ENCODE peak calls at places on chromosomes 2 and 18, in seven cellular contexts. D is PC-3, L is fibroblast of pulmonary artery, P is WTC11, V is A549, O is cardiac fibroblast, F is tibial artery. Q is an unnamed sample.

GRCh38 chr2:210663574-210663973 is 107.2 kb downstream of the CPS1 start:
- DNase-seq in F (no peak), L (peak), V (no peak), P (no peak), D (peak), O (peak), Q (no peak)

GRCh38 chr2:113823729-113824595 is 65.9 kb upstream of the ACTR3 start:
- DNase-seq in L (no peak), P (no peak), F (no peak), D (no peak), O (no peak), V (no peak), Q (no peak)

GRCh38 chr2:37896319-37896718 is 28.8 kb upstream of the RMDN2 start:
- DNase-seq in V (no peak), O (peak), P (no peak), L (peak), D (peak), F (no peak), Q (no peak)

GRCh38 chr2:10717630-10718029 is 3.8 kb upstream of the ATP6V1C2 start:
- DNase-seq in F (no peak), P (no peak), V (no peak), L (peak), O (peak), D (peak), Q (no peak)

GRCh38 chr2:11562476-11562875 is 28.6 kb downstream of the GREB1 start:
- DNase-seq in O (no peak), V (no peak), L (no peak), P (no peak), F (peak), D (no peak), Q (no peak)

GRCh38 chr2:173680574-173680973 is 284.6 kb downstream of the SP3 start:
- DNase-seq in F (no peak), D (peak), P (no peak), V (no peak), L (no peak), O (no peak), Q (no peak)

GRCh38 chr2:237723613-237724012 is 75.0 kb upstream of the RBM44 start:
- DNase-seq in F (no peak), O (peak), V (peak), P (peak), D (peak), L (no peak), Q (no peak)

GRCh38 chr2:55430536-55430935 is 10.9 kb upstream of the CCDC88A start:
- DNase-seq in D (no peak), O (no peak), P (no peak), F (no peak), L (no peak), V (no peak), Q (no peak)

GRCh38 chr2:23497536-23497935 is 112.6 kb downstream of the KLHL29 start:
- DNase-seq in P (no peak), V (no peak), D (no peak), O (no peak), L (no peak), F (no peak), Q (no peak)

GRCh38 chr2:150472122-150472899 is 15.2 kb downstream of the RND3 start:
- DNase-seq in D (peak), L (peak), P (no peak), V (no peak), O (peak), F (peak), Q (no peak)

GRCh38 chr18:45830917-45831316 is 5.4 kb downstream of the SIGLEC15 start:
- DNase-seq in P (no peak), L (no peak), F (no peak), V (no peak), D (no peak), O (no peak), Q (no peak)

GRCh38 chr2:213004197-213004821 is 147.1 kb downstream of the IKZF2 start:
- DNase-seq in L (peak), D (no peak), V (no peak), F (no peak), P (no peak), O (peak), Q (no peak)

GRCh38 chr2:207513577-207514257 is 16.0 kb upstream of the CREB1 start:
- DNase-seq in O (peak), P (no peak), V (no peak), D (peak), L (peak), F (no peak), Q (no peak)

GRCh38 chr2:97699765-97700444 is 13.5 kb upstream of the ZAP70 start:
- DNase-seq in O (peak), P (peak), F (no peak), V (peak), D (peak), L (peak), Q (peak)

GRCh38 chr2:23695214-23696162 is 231.4 kb downstream of the ATAD2B start:
- DNase-seq in F (peak), P (no peak), O (no peak), L (no peak), D (no peak), V (no peak), Q (no peak)

GRCh38 chr2:234335676-234336228 is 161.1 kb downstream of the ARL4C start:
- DNase-seq in P (no peak), D (no peak), L (peak), V (no peak), O (peak), F (peak), Q (no peak)

GRCh38 chr2:76295762-76296161 is 585.0 kb upstream of the GCFC2 start:
- DNase-seq in D (no peak), P (no peak), L (no peak), F (no peak), V (no peak), O (no peak), Q (no peak)

GRCh38 chr2:205002390-205002789 is 457.1 kb downstream of the PARD3B start:
- DNase-seq in D (no peak), P (no peak), O (no peak), L (no peak), F (no peak), V (no peak), Q (no peak)

GRCh38 chr2:127563458-127564428 is 28.3 kb downstream of the MYO7B start:
- DNase-seq in O (no peak), D (no peak), V (no peak), P (no peak), L (no peak), F (no peak), Q (no peak)

GRCh38 chr2:117832332-117832731 is 17.8 kb downstream of the DDX18 start:
- DNase-seq in F (no peak), V (no peak), P (no peak), O (peak), L (no peak), D (no peak), Q (no peak)

GRCh38 chr18:48814490-48815181 is 136.1 kb downstream of the SMAD7 start:
- DNase-seq in V (no peak), L (no peak), F (peak), D (no peak), P (no peak), O (peak), Q (no peak)

GRCh38 chr18:73945130-73945792 is 202.4 kb downstream of the FBXO15 start:
- DNase-seq in V (no peak), L (no peak), O (peak), D (peak), F (no peak), P (no peak), Q (no peak)

GRCh38 chr18:63069496-63069895 is 250.1 kb downstream of the BCL2 start:
- DNase-seq in D (no peak), P (no peak), V (no peak), L (no peak), F (no peak), O (no peak), Q (no peak)

GRCh38 chr18:63070750-63071502 is 248.6 kb downstream of the BCL2 start:
- DNase-seq in F (no peak), V (no peak), P (no peak), D (no peak), O (no peak), L (no peak), Q (no peak)

GRCh38 chr18:63074987-63075404 is 244.6 kb downstream of the BCL2 start:
- DNase-seq in L (peak), V (peak), P (peak), O (peak), F (peak), D (peak), Q (peak)

GRCh38 chr18:63071566-63072175 is 247.9 kb downstream of the BCL2 start:
- DNase-seq in V (no peak), F (no peak), O (no peak), L (no peak), P (no peak), D (peak), Q (no peak)

GRCh38 chr18:63073481-63073880 is 246.1 kb downstream of the BCL2 start:
- DNase-seq in F (no peak), P (no peak), L (no peak), D (peak), O (no peak), V (no peak), Q (no peak)
- TF ChIP-seq CTCF in F (no peak), P (no peak), L (no peak), D (peak), O (no peak), V (no peak), Q (no peak)

GRCh38 chr2:111919362-111919761 is 21.0 kb downstream of the MERTK start:
- DNase-seq in O (no peak), F (no peak), D (no peak), P (peak), V (no peak), L (no peak), Q (no peak)
- TF ChIP-seq CTCF in O (peak), F (no peak), D (peak), P (no peak), V (no peak), L (peak), Q (peak)

DNA sequence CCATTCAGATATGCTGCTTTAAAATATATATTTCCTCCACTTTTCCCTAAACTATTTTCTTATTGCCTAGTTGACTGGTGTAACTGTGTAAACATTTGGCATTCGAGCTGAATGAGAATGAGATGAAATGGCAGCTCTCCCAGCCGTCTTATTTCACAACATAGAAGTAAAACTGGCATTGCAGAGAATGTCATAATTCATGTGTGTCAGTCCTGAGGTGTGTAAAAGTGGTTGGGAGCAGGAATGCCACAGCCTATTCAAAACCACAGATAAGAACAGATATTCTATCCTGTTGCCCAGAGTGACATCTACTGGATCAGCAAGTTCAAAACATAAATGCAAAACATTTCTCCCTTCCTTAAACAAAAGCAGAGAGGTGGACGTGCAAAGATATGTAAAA is 565.5 kb upstream of the CHAC2 start:
- DNase-seq in F (no peak), D (peak), L (peak), P (no peak), O (peak), V (no peak), Q (no peak)
- TF ChIP-seq CTCF in F (no peak), D (peak), L (peak), P (no peak), O (peak), V (peak), Q (no peak)

DNA sequence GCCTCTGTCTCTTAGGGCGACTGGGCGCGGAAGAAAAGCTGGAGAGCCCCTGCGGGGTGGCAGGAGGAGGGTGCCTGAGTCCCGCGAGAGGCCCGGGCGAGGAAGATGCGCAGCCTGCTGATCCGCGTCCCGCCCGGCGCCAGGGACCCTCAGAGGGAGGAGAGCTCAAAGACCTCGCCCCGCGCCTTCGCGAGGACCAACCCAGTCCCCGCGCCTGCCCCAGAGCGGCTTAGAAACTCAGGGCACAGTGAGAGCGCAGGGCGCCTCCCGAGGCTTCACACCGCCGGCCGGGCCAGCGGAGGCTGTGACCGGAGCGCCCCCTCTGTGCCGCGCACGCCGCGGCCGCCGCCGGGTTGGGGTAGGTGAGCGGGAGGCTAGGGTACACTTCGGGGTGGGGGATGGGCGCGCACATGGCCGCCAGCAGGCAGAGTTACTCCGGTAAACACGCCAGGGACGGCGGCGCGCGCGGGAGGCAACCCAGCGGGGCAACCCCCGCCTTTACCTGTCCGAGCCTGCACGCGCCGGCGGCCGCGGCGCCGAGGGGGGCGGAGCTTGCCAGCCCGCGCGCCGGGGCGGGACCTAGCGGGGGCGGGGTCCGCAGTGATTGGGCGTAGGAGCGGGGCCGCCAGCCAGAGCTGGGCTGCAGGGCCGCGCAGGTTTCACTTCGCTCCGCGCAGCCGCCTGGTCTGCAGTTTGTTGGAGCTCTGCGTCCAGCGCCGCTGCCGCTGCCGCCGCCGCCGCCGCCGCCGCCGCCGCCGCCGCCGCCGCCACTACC is at the start of gene BCL2L11:
- DNase-seq in L (peak), F (peak), V (peak), D (peak), O (peak), P (peak), Q (peak)
- TF ChIP-seq CTCF in L (no peak), F (no peak), V (peak), D (peak), O (no peak), P (no peak), Q (peak)